ENCODE peak calls at places on chromosomes 16 and 17, in five cellular contexts. M is DND-41; Q is CD8-positive, alpha-beta T cell; N is heart left ventricle; U is lower leg skin. I is an unnamed sample.

GRCh38 chr17:1177099-1177996 is 2.4 kb downstream of the ABR start:
- DNase-seq in M (no peak), Q (no peak), N (peak), U (no peak), I (no peak)

GRCh38 chr16:8718753-8719386 is 44.5 kb downstream of the ABAT start:
- DNase-seq in M (no peak), Q (no peak), N (no peak), U (no peak), I (no peak)

GRCh38 chr16:49194499-49195260 is 87.0 kb downstream of the CBLN1 start:
- DNase-seq in M (no peak), Q (no peak), N (no peak), U (no peak), I (no peak)

GRCh38 chr16:85005278-85006069 is 5.9 kb downstream of the ZDHHC7 start:
- DNase-seq in M (no peak), Q (no peak), N (no peak), U (peak), I (no peak)

GRCh38 chr16:17068524-17068923 is 402.2 kb downstream of the XYLT1 start:
- DNase-seq in M (no peak), Q (no peak), N (no peak), U (no peak), I (no peak)

GRCh38 chr16:3938843-3939624 is 58.5 kb upstream of the CREBBP start:
- DNase-seq in M (peak), Q (peak), N (peak), U (no peak), I (peak)

GRCh38 chr17:69712801-69713311 is 298.4 kb downstream of the MAP2K6 start:
- DNase-seq in M (no peak), Q (no peak), N (no peak), U (no peak), I (no peak)

GRCh38 chr17:37605813-37606505 is 3.3 kb downstream of the SYNRG start:
- DNase-seq in M (peak), Q (no peak), N (no peak), U (no peak), I (no peak)

GRCh38 chr16:54928421-54929089 is 2.1 kb upstream of the IRX5 start:
- DNase-seq in M (peak), Q (no peak), N (peak), U (peak), I (peak)

GRCh38 chr16:68626557-68626956 is 18.6 kb upstream of the CDH3 start:
- DNase-seq in M (no peak), Q (no peak), N (no peak), U (no peak), I (no peak)

GRCh38 chr17:74601944-74602572 is 10.0 kb upstream of the CD300LD start:
- DNase-seq in M (peak), Q (no peak), N (peak), U (no peak), I (peak)

GRCh38 chr16:58124601-58124915 is 4.6 kb downstream of the CFAP20 start:
- DNase-seq in M (no peak), Q (no peak), N (no peak), U (no peak), I (no peak)

GRCh38 chr16:84819644-84820304 is at the start of gene CRISPLD2:
- DNase-seq in M (peak), Q (peak), N (peak), U (peak), I (peak)

GRCh38 chr16:53789159-53789558 is 85.2 kb downstream of the FTO start:
- DNase-seq in M (no peak), Q (no peak), N (no peak), U (no peak), I (no peak)

GRCh38 chr16:81511371-81511770 is 66.8 kb downstream of the CMIP start:
- DNase-seq in M (no peak), Q (no peak), N (no peak), U (no peak), I (no peak)

GRCh38 chr16:31568577-31569359 is 41.1 kb downstream of the AHSP start:
- DNase-seq in M (no peak), Q (no peak), N (no peak), U (no peak), I (no peak)

GRCh38 chr16:57141822-57142631 is 43.8 kb downstream of the PSME3IP1 start:
- DNase-seq in M (peak), Q (no peak), N (no peak), U (no peak), I (no peak)

GRCh38 chr16:85662036-85662812 is 26.5 kb downstream of the GINS2 start:
- DNase-seq in M (no peak), Q (no peak), N (no peak), U (no peak), I (no peak)

GRCh38 chr16:81564368-81565060 is 119.9 kb downstream of the CMIP start:
- DNase-seq in M (no peak), Q (no peak), N (no peak), U (no peak), I (no peak)

DNA sequence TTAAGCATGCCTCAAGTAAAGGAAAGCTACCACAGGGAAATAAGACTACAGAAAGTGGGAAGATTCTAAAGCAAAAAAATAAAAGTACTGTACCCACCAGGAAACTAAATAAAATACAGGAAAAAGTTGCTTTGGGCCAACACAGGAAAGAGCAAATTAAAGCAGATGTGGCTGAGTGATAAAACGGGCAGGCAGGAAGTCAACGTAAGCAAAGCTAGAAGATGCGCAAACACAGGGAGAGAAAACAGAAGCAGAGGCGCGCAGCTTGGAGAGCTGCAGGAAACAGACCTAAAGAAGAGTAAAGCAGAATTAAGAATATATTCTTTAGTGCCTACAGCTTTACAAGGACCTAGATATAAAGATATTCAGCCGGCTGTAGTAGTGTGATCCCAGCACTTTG is 21.7 kb downstream of the USP36 start:
- DNase-seq in M (peak), Q (peak), N (peak), U (no peak), I (no peak)
- H3K4me3 ChIP-seq in M (no peak), Q (peak), N (no peak), U (no peak), I (no peak)

GRCh38 chr16:86818701-86819522 is 240.6 kb downstream of the FOXL1 start:
- DNase-seq in M (no peak), Q (no peak), N (no peak), U (no peak), I (no peak)

GRCh38 chr16:86821933-86822332 is 243.6 kb downstream of the FOXL1 start:
- DNase-seq in M (no peak), Q (no peak), N (no peak), U (no peak), I (no peak)

GRCh38 chr16:86823125-86823524 is 244.8 kb downstream of the FOXL1 start:
- DNase-seq in M (no peak), Q (no peak), N (no peak), U (no peak), I (no peak)

GRCh38 chr16:86816930-86817625 is 238.7 kb downstream of the FOXL1 start:
- DNase-seq in M (no peak), Q (no peak), N (no peak), U (no peak), I (no peak)

DNA sequence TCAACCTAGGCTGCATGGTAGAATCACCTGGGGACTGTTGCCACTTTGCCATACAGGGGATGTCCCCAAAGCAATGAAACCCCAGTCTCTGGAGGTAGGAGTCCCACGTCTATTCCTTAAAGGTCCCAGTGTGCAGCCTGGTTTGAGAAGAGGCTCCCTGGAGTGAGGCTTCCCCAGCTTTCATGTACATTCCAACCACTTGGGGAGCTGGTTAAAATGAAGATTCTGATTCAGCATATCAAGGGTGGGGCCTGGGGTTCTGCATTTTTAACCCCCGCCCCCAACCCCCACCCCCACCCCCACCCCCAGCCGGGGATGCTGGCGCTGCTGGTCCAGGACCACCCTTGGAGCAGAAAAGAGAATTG is 241.2 kb downstream of the FOXL1 start:
- DNase-seq in M (no peak), Q (no peak), N (no peak), U (no peak), I (no peak)
- TF ChIP-seq CTCF in M (no peak), Q (no peak), N (no peak), U (no peak), I (no peak)

DNA sequence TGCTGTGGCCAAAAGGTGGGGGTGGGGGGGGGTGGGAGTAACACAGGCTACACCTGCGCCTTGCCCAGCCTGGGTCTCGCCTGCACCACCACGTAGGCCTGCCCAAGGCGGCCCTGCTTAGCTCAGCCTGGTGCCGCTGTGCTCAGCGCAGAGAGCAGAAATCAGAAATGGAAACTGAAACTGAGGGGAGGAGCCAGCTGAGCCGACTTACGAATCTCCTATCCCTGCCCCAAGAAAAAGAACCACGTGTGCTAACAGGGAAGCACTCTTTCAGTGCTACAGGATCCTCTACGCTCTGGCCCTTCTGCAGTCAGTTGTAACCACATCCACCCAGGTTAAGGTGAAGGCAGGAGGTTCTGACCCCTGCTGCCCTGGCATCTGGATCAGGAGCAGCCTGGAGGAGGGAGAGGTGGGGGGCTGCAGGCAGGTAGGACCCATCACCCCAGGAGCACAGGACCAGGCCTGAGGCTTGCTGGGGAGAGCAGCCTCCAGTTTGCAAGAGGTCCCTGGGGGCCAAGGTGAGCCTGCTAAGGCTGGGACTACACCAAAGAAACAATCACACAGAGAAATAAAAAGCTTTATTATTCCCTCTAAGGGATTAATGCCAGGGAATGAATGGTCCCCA is at the start of gene DHX58:
- DNase-seq in M (peak), Q (peak), N (peak), U (peak), I (peak)
- H3K4me3 ChIP-seq in M (peak), Q (peak), N (peak), U (peak), I (peak)

DNA sequence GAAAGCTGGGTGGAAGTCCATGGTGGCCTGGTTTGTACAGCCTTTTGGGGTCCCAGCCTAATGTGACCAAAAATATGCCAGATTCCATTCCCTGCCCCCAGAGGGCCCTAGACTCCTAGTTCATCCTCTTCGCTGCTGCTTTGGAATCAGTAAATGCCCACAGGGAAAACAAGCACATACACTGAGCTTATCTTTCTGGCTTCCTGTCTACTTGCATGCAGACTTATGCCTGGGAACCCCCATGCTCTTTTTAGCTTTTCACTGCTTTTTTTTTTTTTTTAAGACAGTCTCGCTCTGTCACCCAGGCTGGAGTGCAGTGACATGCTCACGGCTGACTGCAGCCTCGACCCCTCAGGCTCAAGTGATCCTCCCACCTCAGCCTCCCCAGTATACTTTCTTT is 6.2 kb upstream of the CD300LG start:
- DNase-seq in M (no peak), Q (no peak), N (no peak), U (no peak), I (no peak)
- TF ChIP-seq CTCF in M (peak), Q (no peak), N (peak), U (no peak), I (no peak)

GRCh38 chr17:64698725-64699124 is 36.6 kb upstream of the SMURF2 start:
- DNase-seq in M (no peak), Q (no peak), N (no peak), U (no peak), I (no peak)
- H3K4me3 ChIP-seq in M (no peak), Q (no peak), N (no peak), U (no peak), I (no peak)

DNA sequence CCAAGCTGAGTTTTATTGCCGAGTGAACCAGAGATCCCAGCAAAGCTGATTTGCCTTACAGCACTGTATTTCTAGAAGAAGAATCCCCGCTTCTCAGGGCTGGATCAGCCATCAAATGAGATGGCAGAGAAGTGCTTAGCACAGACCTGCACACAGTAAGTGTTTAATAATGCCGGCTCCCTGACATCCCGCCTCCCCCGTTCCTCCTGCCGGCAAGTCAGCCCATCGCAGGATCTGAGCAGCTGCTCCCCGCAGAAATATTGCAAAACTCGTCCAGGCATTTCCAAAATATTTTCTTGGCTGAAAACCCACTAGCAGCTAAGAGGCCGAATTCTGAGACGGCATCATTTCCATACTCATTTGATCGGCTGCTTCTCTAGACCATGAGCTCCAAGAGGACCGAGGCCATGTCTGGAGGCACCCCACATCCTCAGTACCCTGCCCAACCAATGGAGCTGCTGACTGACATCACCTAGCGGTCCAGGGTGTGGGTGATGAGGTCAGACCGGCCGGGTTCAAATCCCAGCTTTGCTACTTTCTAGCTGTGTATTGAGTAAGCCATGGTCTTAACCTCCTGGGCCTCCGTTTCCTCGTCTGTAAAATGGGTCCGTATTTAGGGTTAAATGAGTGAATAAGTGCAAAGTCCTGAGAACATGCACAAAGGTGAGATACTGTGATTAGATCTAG is 251.5 kb downstream of the KATNIP start:
- DNase-seq in M (no peak), Q (no peak), N (no peak), U (no peak), I (no peak)
- TF ChIP-seq CTCF in M (no peak), Q (no peak), N (no peak), U (no peak), I (no peak)

I was measured in HL-60.